ENCODE peak calls at places on chromosomes 3 and 15, in seven cellular contexts. I, A, V, J, O, F and P are unnamed samples.

GRCh38 chr3:64687381-64687780 is 419 bp downstream of the ADAMTS9 start:
- DNase-seq in O (no peak), I (no peak), A (no peak), J (peak; percentile 81), V (no peak), F (no peak), P (peak; percentile 44)

GRCh38 chr15:83559310-83559966 is 94.5 kb upstream of the ADAMTSL3 start:
- DNase-seq in I (peak; percentile 80), V (peak; percentile 48), A (peak; percentile 20), F (peak; percentile 60), O (peak; percentile 79), J (peak; percentile 74), P (peak; percentile 72)

GRCh38 chr15:74036271-74037170 is 42.0 kb downstream of the PML start:
- DNase-seq in I (peak; percentile 48), A (no peak), O (peak; percentile 70), V (peak; percentile 51), J (peak; percentile 84), F (peak; percentile 22), P (peak; percentile 86)

GRCh38 chr15:68403161-68403941 is 28.6 kb downstream of the ITGA11 start:
- DNase-seq in F (no peak), J (peak; percentile 35), A (no peak), I (no peak), O (no peak), V (no peak), P (no peak)

GRCh38 chr3:45035441-45036301 is 9.6 kb downstream of the CLEC3B start:
- DNase-seq in O (no peak), J (peak; percentile 70), V (no peak), F (no peak), I (no peak), A (no peak), P (peak; percentile 46)

GRCh38 chr15:79018960-79019359 is 71.6 kb downstream of the RASGRF1 start:
- DNase-seq in I (no peak), A (no peak), V (no peak), J (no peak), F (no peak), O (no peak), P (no peak)

GRCh38 chr3:46668591-46668990 is 24.9 kb downstream of the ALS2CL start:
- DNase-seq in J (no peak), A (no peak), I (no peak), F (no peak), V (no peak), O (no peak), P (peak; percentile 4)

GRCh38 chr3:75249005-75249404 is 415.1 kb upstream of the FRG2C start:
- DNase-seq in O (no peak), J (no peak), A (no peak), V (no peak), F (no peak), I (no peak), P (no peak)

GRCh38 chr3:72018339-72018984 is 233.5 kb upstream of the PROK2 start:
- DNase-seq in F (no peak), A (no peak), J (no peak), O (no peak), I (peak; percentile 87), V (no peak), P (no peak)

GRCh38 chr3:190038050-190038631 is 82.6 kb downstream of the P3H2 start:
- DNase-seq in I (no peak), O (peak; percentile 54), F (peak; percentile 39), A (no peak), V (no peak), J (no peak), P (no peak)

GRCh38 chr3:148226246-148226645 is 471.5 kb upstream of the AGTR1 start:
- DNase-seq in V (no peak), A (no peak), I (no peak), J (no peak), F (no peak), O (no peak), P (no peak)

DNA sequence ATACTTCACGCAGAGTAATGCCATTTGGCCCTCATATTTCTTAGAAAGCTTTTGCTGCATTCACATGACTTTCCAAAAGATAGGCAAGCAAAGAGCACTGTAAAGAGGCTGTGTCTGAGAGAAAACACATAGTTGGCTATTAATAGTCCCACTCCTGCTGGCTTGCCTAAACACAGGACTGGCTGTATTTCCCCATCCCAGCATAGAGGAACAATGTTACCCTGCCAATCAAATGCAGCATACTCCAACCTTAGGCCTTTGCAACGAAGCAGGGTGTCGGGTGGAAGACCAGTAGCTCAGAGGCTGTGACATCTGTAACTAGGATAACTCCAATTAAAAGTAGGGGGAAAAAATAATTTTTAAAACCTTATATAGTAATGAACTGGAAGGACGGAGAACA is 139.5 kb downstream of the TNIK start:
- DNase-seq in A (no peak), I (no peak), V (no peak), O (peak; percentile 12), J (no peak), F (no peak), P (no peak)
- TF ChIP-seq SP1 in A (no peak), I (no peak), V (no peak), O (no peak), J (no peak), F (no peak), P (no peak)

DNA sequence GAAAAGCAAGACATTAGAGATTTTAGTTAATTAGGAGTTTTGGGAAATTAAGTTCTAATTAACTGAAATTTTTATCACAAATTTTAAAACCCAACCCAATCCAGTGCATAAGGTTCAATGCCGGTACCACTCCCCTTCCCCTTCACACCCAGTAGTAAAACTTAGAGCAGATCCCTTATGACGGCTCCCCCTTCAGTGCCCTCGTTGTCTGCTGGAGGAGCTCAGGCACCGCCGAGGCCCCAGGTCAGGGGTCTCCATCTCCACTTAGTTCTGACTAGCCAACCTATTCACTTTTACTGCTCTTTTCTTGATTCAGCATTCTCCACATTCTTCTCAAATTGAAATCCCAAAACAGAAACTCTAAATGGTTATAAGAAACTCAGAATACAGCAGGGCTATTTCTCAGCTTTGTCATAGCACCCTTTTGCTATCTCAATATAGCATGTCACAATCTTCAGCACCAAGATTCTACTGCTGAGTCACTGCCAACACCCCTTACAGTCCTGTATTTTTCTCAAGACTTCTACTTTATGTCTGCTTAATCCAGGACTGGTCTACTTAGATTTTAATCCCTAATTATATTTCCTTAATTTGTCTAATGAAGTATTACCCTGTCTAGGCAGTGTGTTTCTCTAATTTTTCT is 39.8 kb downstream of the TUBGCP4 start:
- DNase-seq in O (no peak), I (peak; percentile 72), A (no peak), F (no peak), V (no peak), J (no peak), P (no peak)
- TF ChIP-seq SP1 in O (no peak), I (no peak), A (no peak), F (no peak), V (no peak), J (no peak), P (no peak)

GRCh38 chr3:100403956-100404548 is 2.7 kb downstream of the LNP1 start:
- DNase-seq in F (no peak), J (no peak), V (no peak), A (no peak), I (no peak), O (no peak), P (no peak)
- TF ChIP-seq SP1 in F (no peak), J (no peak), V (no peak), A (no peak), I (no peak), O (no peak), P (no peak)

DNA sequence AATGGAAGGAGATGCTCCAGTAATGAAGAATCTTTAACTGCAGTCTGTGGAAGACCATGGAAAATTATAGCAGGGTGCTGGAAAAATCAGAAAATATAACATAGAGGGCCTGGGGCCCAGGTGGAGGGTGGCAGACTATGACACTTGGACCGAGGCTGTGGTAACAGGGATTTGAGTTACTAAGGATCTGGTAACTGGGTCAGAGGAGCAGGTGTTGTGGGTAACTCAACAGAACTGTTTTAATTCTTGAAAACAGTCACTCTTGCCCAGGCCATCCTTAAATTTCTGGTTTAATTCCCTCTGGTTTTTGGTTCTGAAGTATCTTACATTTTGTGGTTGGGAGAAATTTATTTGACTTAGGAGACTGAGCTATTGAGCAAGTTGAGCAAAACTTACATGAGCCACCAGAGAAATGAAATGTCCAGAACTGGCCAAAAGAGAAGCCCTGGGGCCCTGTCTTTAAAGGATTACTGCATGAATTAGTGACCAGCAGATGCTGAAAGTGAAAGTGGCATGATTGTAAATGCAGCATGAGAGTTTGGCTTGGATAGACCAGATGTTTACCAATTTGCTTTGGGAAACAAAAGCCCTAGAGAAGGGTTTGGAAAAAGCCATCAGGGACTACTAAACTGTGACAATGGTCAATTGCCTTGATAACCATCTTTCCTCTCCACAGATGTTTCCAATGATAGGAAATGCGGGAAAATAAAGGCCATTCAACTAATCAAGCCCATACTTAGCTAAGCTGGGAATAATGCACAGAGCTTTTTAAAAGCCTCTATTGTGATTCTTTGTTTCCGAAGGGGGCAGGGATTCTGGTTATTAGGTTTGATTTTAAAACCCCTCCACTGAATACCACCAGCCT is 374.9 kb upstream of the TGFBR2 start:
- DNase-seq in V (no peak), A (no peak), O (no peak), J (no peak), F (no peak), I (no peak), P (no peak)
- TF ChIP-seq SP1 in V (no peak), A (no peak), O (no peak), J (no peak), F (no peak), I (no peak), P (no peak)

GRCh38 chr15:56325186-56325585 is 40.0 kb upstream of the TEX9 start:
- DNase-seq in A (no peak), V (no peak), I (no peak), F (no peak), J (no peak), O (no peak), P (no peak)
- TF ChIP-seq SP1 in A (no peak), V (no peak), I (no peak), F (no peak), J (no peak), O (no peak), P (no peak)

DNA sequence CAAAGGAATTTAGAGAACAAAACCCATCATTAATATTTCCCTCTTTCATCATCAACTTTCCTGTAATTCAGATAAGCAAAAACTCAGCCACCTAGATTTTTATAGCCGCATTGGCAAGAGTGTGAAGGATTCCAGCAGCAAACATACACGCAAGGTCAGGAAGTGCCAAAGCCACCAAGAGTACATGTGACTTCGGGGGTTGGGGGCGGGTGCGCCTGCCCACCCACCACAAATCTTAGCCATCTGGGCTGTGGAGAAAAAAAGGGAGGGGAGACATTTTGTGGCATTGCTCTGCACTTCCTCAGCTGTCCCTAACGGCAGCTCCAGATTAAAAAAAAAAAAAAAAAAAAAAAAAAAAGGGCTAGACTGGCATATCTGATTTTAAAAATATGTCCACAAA is 148.4 kb downstream of the TNIK start:
- DNase-seq in V (no peak), A (no peak), J (no peak), F (no peak), O (no peak), I (no peak), P (no peak)
- TF ChIP-seq SP1 in V (no peak), A (no peak), J (no peak), F (no peak), O (no peak), I (no peak), P (no peak)